ENCODE peak calls at places on chromosome 13, in seven cellular contexts. H is kidney epithelial cell; U is EL; D is MV-4-11; W is naive thymus-derived CD4-positive, alpha-beta T cell; A is left ventricle myocardium inferior; F is naive B cell. S is an unnamed sample.

GRCh38 chr13:112174476-112175110 is 107.6 kb downstream of the SOX1 start:
- DNase-seq in W (no peak), H (no peak), F (no peak), U (no peak), D (peak; percentile 99), A (no peak), S (no peak)

GRCh38 chr13:106958690-106959089 is 390.8 kb upstream of the ARGLU1 start:
- DNase-seq in W (no peak), A (no peak), U (no peak), F (no peak), D (no peak), H (no peak), S (no peak)

GRCh38 chr13:71030789-71031188 is 836.2 kb downstream of the DACH1 start:
- DNase-seq in H (no peak), U (no peak), W (no peak), D (no peak), F (no peak), A (no peak), S (no peak)

GRCh38 chr13:109974354-109974753 is 188.0 kb upstream of the IRS2 start:
- DNase-seq in D (no peak), H (no peak), A (no peak), W (no peak), U (peak; percentile 26), F (no peak), S (no peak)

GRCh38 chr13:100542546-100543156 is 45.9 kb downstream of the GGACT start:
- DNase-seq in A (no peak), H (no peak), W (peak; percentile 53), U (peak; percentile 34), F (peak; percentile 37), D (peak; percentile 92), S (no peak)

GRCh38 chr13:21015284-21015683 is 46.1 kb downstream of the LATS2 start:
- DNase-seq in H (no peak), W (no peak), U (peak; percentile 38), D (no peak), A (no peak), F (no peak), S (no peak)

GRCh38 chr13:104773775-104774174 is 1707.6 kb upstream of the SLC10A2 start:
- DNase-seq in F (no peak), W (peak; percentile 4), U (peak; percentile 34), H (no peak), D (peak; percentile 65), A (no peak), S (no peak)

GRCh38 chr13:106533101-106533939 is 2.1 kb downstream of the EFNB2 start:
- DNase-seq in H (no peak), W (no peak), A (peak; percentile 81), F (no peak), D (peak; percentile 4), U (peak; percentile 80), S (no peak)

GRCh38 chr13:51637852-51638496 is 53.7 kb downstream of the WDFY2 start:
- DNase-seq in D (no peak), H (no peak), A (no peak), U (no peak), F (no peak), W (no peak), S (no peak)

GRCh38 chr13:93723316-93723715 is 496.7 kb downstream of the GPC6 start:
- DNase-seq in D (no peak), A (no peak), U (no peak), H (no peak), W (no peak), F (no peak), S (no peak)